ENCODE peak calls at places on chromosome 2, in seven cellular contexts. One of them, this sample, is unnamed.
A peak's percentile ranks its signal among the peaks of the same experiment; 100 is the strongest.

GRCh38 chr2:208062113-208062512 is 36.8 kb upstream of the PLEKHM3 start:
- DNase-seq in IMR-90: peak; percentile 54
- DNase-seq in H9: no peak
- DNase-seq in H1: no peak
- DNase-seq in trophoblast cell: peak; percentile 9
- DNase-seq in mesenchymal stem cell: peak; percentile 18
- DNase-seq in mesendoderm: peak; percentile 69
- DNase-seq in this sample: peak; percentile 44

GRCh38 chr2:161122772-161123530 is 37.3 kb upstream of the TANK start:
- DNase-seq in H9: no peak
- DNase-seq in H1: no peak
- DNase-seq in IMR-90: peak; percentile 93
- DNase-seq in trophoblast cell: peak; percentile 20
- DNase-seq in mesenchymal stem cell: peak; percentile 90
- DNase-seq in mesendoderm: peak; percentile 90
- DNase-seq in this sample: no peak

GRCh38 chr2:40357667-40358066 is 94.2 kb downstream of the SLC8A1 start:
- DNase-seq in mesendoderm: no peak
- DNase-seq in trophoblast cell: no peak
- DNase-seq in IMR-90: peak; percentile 70
- DNase-seq in mesenchymal stem cell: no peak
- DNase-seq in H9: no peak
- DNase-seq in H1: no peak
- DNase-seq in this sample: no peak

GRCh38 chr2:138652378-138652777 is 127.8 kb downstream of the NXPH2 start:
- DNase-seq in trophoblast cell: peak; percentile 13
- DNase-seq in H9: no peak
- DNase-seq in mesendoderm: no peak
- DNase-seq in mesenchymal stem cell: no peak
- DNase-seq in IMR-90: no peak
- DNase-seq in H1: no peak
- DNase-seq in this sample: no peak

GRCh38 chr2:137706786-137707613 is 257.3 kb upstream of the HNMT start:
- DNase-seq in mesendoderm: no peak
- DNase-seq in IMR-90: no peak
- DNase-seq in H1: no peak
- DNase-seq in trophoblast cell: no peak
- DNase-seq in mesenchymal stem cell: peak; percentile 16
- DNase-seq in H9: no peak
- DNase-seq in this sample: no peak

GRCh38 chr2:28544915-28545589 is 49.2 kb downstream of the PLB1 start:
- DNase-seq in H9: no peak
- DNase-seq in trophoblast cell: peak; percentile 40
- DNase-seq in H1: no peak
- DNase-seq in mesendoderm: peak; percentile 81
- DNase-seq in IMR-90: peak; percentile 15
- DNase-seq in mesenchymal stem cell: no peak
- DNase-seq in this sample: no peak

GRCh38 chr2:170812716-170813585 is 3.7 kb upstream of the GAD1 start:
- DNase-seq in mesenchymal stem cell: peak; percentile 80
- DNase-seq in H1: peak; percentile 54
- DNase-seq in H9: peak; percentile 44
- DNase-seq in IMR-90: peak; percentile 84
- DNase-seq in trophoblast cell: peak; percentile 43
- DNase-seq in mesendoderm: peak; percentile 95
- DNase-seq in this sample: peak; percentile 84

GRCh38 chr2:16034151-16034974 is 94.0 kb downstream of the MYCN start:
- DNase-seq in H9: peak; percentile 78
- DNase-seq in H1: peak; percentile 80
- DNase-seq in mesendoderm: peak; percentile 78
- DNase-seq in mesenchymal stem cell: no peak
- DNase-seq in trophoblast cell: no peak
- DNase-seq in IMR-90: no peak
- DNase-seq in this sample: no peak

GRCh38 chr2:170966648-170967396 is 37.8 kb downstream of the GORASP2 start:
- DNase-seq in IMR-90: no peak
- DNase-seq in mesendoderm: peak; percentile 58
- DNase-seq in H1: no peak
- DNase-seq in H9: peak; percentile 55
- DNase-seq in mesenchymal stem cell: peak; percentile 19
- DNase-seq in trophoblast cell: no peak
- DNase-seq in this sample: no peak

DNA sequence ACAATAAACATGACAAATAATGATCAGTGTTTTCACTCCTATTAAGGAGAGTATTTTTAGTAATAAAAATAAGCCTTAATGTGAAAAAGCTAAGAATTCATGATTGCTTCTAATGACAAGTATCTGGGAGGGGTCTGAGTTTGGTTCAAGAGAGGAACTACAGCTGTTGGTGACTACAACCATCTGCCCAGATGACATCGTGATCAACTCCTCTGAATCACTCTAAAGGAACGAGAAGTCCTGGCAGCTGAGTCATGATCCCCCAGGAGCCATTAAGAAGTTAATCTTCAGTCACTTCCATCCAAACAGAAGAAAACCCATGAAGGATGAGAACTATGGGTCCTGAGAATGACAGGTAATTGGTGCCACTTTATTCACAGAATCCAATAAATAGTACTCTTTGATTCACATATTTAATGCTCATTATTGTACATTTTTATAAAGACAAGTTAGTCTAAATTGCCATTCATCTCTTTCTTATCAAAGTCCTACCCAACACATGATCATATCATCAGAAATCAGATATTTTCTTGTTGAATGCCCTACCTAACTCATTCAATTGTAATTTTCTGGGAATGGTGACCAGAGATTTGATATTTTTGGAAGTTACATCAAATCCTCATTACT is 6.8 kb downstream of the TFPI start:
- DNase-seq in trophoblast cell: peak; percentile 89
- DNase-seq in IMR-90: peak; percentile 97
- DNase-seq in H1: no peak
- DNase-seq in H9: no peak
- DNase-seq in mesenchymal stem cell: peak; percentile 97
- DNase-seq in mesendoderm: peak; percentile 96
- DNase-seq in this sample: no peak
- H2BK5ac ChIP-seq in trophoblast cell: no peak overlapping the region
- H2BK5ac ChIP-seq in IMR-90: peak overlapping the region; percentile 91
- H2BK5ac ChIP-seq in H1: no peak overlapping the region
- H2BK5ac ChIP-seq in H9: no peak overlapping the region
- H2BK5ac ChIP-seq in mesenchymal stem cell: no peak overlapping the region
- H2BK5ac ChIP-seq in mesendoderm: no peak overlapping the region
- H2BK5ac ChIP-seq in this sample: no peak overlapping the region

GRCh38 chr2:164934790-164935466 is 20.4 kb downstream of the SLC38A11 start:
- DNase-seq in H9: no peak
- DNase-seq in H1: no peak
- DNase-seq in IMR-90: no peak
- DNase-seq in mesenchymal stem cell: no peak
- DNase-seq in mesendoderm: no peak
- DNase-seq in trophoblast cell: no peak
- DNase-seq in this sample: no peak

GRCh38 chr2:164928101-164928673 is 27.1 kb downstream of the SLC38A11 start:
- DNase-seq in H9: no peak
- DNase-seq in mesendoderm: no peak
- DNase-seq in IMR-90: no peak
- DNase-seq in trophoblast cell: no peak
- DNase-seq in mesenchymal stem cell: no peak
- DNase-seq in H1: no peak
- DNase-seq in this sample: no peak

GRCh38 chr2:164933751-164934189 is 21.6 kb downstream of the SLC38A11 start:
- DNase-seq in IMR-90: no peak
- DNase-seq in H9: no peak
- DNase-seq in mesenchymal stem cell: no peak
- DNase-seq in trophoblast cell: no peak
- DNase-seq in mesendoderm: no peak
- DNase-seq in H1: no peak
- DNase-seq in this sample: no peak

GRCh38 chr2:164935467-164935807 is 19.9 kb downstream of the SLC38A11 start:
- DNase-seq in mesendoderm: no peak
- DNase-seq in H1: no peak
- DNase-seq in H9: no peak
- DNase-seq in trophoblast cell: no peak
- DNase-seq in IMR-90: no peak
- DNase-seq in mesenchymal stem cell: no peak
- DNase-seq in this sample: no peak

GRCh38 chr2:164932377-164932776 is 22.9 kb downstream of the SLC38A11 start:
- DNase-seq in H1: no peak
- DNase-seq in mesenchymal stem cell: no peak
- DNase-seq in mesendoderm: no peak
- DNase-seq in IMR-90: no peak
- DNase-seq in trophoblast cell: no peak
- DNase-seq in H9: no peak
- DNase-seq in this sample: no peak
- H2BK5ac ChIP-seq in H1: no peak overlapping the region
- H2BK5ac ChIP-seq in mesenchymal stem cell: no peak overlapping the region
- H2BK5ac ChIP-seq in mesendoderm: no peak overlapping the region
- H2BK5ac ChIP-seq in IMR-90: no peak overlapping the region
- H2BK5ac ChIP-seq in trophoblast cell: no peak overlapping the region
- H2BK5ac ChIP-seq in H9: no peak overlapping the region
- H2BK5ac ChIP-seq in this sample: no peak overlapping the region

DNA sequence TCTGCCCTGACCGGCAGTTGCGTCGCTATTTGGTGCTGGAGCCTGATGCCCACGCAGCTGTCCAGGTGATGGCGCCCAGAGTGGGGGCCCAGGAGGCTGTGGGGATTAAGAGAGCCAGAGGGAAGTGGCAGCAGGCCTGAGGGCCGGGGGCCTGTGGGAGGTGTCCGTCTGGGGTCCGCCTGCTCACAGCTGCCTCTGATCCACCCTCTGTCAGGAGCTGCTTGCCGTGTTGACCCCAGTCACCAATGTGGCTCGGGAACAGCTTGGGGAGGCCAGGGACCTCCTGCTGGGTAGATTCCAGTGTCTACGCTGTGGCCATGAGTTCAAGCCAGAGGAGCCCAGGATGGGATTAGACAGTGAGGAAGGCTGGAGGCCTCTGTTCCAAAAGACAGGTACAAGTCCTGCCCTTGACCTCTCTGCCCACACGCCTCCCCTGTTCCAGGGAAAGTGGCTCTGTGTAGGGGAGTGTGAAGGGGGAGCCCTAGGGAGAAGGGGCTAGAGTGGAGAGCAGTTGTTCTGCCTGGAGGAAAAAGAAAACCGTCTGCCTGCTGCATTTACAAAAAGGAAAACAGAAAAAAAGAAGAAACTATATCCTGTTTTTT is 11.6 kb downstream of the STK11IP start:
- DNase-seq in H9: no peak
- DNase-seq in mesendoderm: no peak
- DNase-seq in trophoblast cell: no peak
- DNase-seq in IMR-90: no peak
- DNase-seq in H1: no peak
- DNase-seq in mesenchymal stem cell: no peak
- DNase-seq in this sample: no peak
- H2BK5ac ChIP-seq in H9: no peak overlapping the region
- H2BK5ac ChIP-seq in mesendoderm: no peak overlapping the region
- H2BK5ac ChIP-seq in trophoblast cell: no peak overlapping the region
- H2BK5ac ChIP-seq in IMR-90: no peak overlapping the region
- H2BK5ac ChIP-seq in H1: no peak overlapping the region
- H2BK5ac ChIP-seq in mesenchymal stem cell: no peak overlapping the region
- H2BK5ac ChIP-seq in this sample: peak overlapping the region; percentile 53

GRCh38 chr2:46010223-46010924 is 286.8 kb upstream of the EPAS1 start:
- DNase-seq in mesendoderm: no peak
- DNase-seq in trophoblast cell: no peak
- DNase-seq in H1: peak; percentile 8
- DNase-seq in IMR-90: peak; percentile 58
- DNase-seq in H9: no peak
- DNase-seq in mesenchymal stem cell: no peak
- DNase-seq in this sample: no peak

GRCh38 chr2:46010925-46011490 is 286.2 kb upstream of the EPAS1 start:
- DNase-seq in mesendoderm: peak; percentile 38
- DNase-seq in H1: peak; percentile 14
- DNase-seq in H9: no peak
- DNase-seq in IMR-90: peak; percentile 74
- DNase-seq in trophoblast cell: no peak
- DNase-seq in mesenchymal stem cell: peak; percentile 66
- DNase-seq in this sample: no peak

GRCh38 chr2:46009315-46009714 is 287.9 kb upstream of the EPAS1 start:
- DNase-seq in H1: no peak
- DNase-seq in mesenchymal stem cell: no peak
- DNase-seq in IMR-90: no peak
- DNase-seq in trophoblast cell: no peak
- DNase-seq in mesendoderm: no peak
- DNase-seq in H9: no peak
- DNase-seq in this sample: no peak

GRCh38 chr2:46008082-46008870 is 288.9 kb upstream of the EPAS1 start:
- DNase-seq in mesenchymal stem cell: no peak
- DNase-seq in IMR-90: peak; percentile 77
- DNase-seq in trophoblast cell: no peak
- DNase-seq in H9: no peak
- DNase-seq in H1: peak; percentile 20
- DNase-seq in mesendoderm: no peak
- DNase-seq in this sample: no peak

GRCh38 chr2:46009772-46010171 is 287.4 kb upstream of the EPAS1 start:
- DNase-seq in H1: no peak
- DNase-seq in mesendoderm: no peak
- DNase-seq in mesenchymal stem cell: no peak
- DNase-seq in H9: no peak
- DNase-seq in trophoblast cell: no peak
- DNase-seq in IMR-90: peak; percentile 92
- DNase-seq in this sample: no peak
- H2BK5ac ChIP-seq in H1: no peak overlapping the region
- H2BK5ac ChIP-seq in mesendoderm: no peak overlapping the region
- H2BK5ac ChIP-seq in mesenchymal stem cell: no peak overlapping the region
- H2BK5ac ChIP-seq in H9: no peak overlapping the region
- H2BK5ac ChIP-seq in trophoblast cell: no peak overlapping the region
- H2BK5ac ChIP-seq in IMR-90: peak overlapping the region; percentile 98
- H2BK5ac ChIP-seq in this sample: no peak overlapping the region

DNA sequence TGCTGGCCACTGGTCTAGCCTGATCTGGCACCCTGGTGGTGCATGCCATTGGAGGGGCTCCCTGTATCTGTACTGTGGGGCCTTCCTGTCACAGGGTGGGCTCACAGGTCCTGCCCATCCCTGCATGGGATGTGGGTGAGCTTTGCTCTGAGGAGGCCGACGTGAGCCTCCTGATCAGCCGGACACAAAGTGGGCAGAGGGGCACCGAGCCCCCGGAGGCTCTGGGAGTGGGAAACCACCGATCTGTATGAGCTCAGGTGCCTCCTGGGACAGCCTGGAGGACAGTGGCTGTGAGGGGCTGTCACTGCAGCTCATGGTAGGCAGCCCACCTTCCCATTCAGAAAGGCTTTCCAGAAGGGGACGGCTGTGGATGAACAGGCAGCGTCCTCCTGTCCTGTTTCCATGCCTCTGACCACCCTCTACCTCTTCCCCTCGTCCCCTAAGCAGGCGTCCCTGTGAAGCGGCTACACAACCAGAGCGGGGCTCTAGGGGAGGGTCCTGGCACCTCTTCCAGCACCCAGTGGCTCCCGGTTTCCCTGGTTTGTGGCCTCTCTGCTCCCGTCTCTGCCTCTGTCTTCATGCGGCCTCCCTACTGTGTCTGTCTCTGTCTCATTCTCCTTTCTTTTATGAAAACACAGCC is 112.5 kb upstream of the OTOS start:
- DNase-seq in trophoblast cell: no peak
- DNase-seq in mesendoderm: no peak
- DNase-seq in mesenchymal stem cell: no peak
- DNase-seq in H1: no peak
- DNase-seq in H9: no peak
- DNase-seq in IMR-90: no peak
- DNase-seq in this sample: no peak
- H2BK5ac ChIP-seq in trophoblast cell: peak overlapping the region; percentile 34
- H2BK5ac ChIP-seq in mesendoderm: no peak overlapping the region
- H2BK5ac ChIP-seq in mesenchymal stem cell: no peak overlapping the region
- H2BK5ac ChIP-seq in H1: no peak overlapping the region
- H2BK5ac ChIP-seq in H9: no peak overlapping the region
- H2BK5ac ChIP-seq in IMR-90: no peak overlapping the region
- H2BK5ac ChIP-seq in this sample: peak overlapping the region; percentile 55

GRCh38 chr2:14706201-14706600 is 73.7 kb downstream of the LRATD1 start:
- DNase-seq in trophoblast cell: no peak
- DNase-seq in IMR-90: no peak
- DNase-seq in H9: no peak
- DNase-seq in mesenchymal stem cell: no peak
- DNase-seq in mesendoderm: no peak
- DNase-seq in H1: no peak
- DNase-seq in this sample: no peak
- H2BK5ac ChIP-seq in trophoblast cell: no peak overlapping the region
- H2BK5ac ChIP-seq in IMR-90: no peak overlapping the region
- H2BK5ac ChIP-seq in H9: no peak overlapping the region
- H2BK5ac ChIP-seq in mesenchymal stem cell: no peak overlapping the region
- H2BK5ac ChIP-seq in mesendoderm: no peak overlapping the region
- H2BK5ac ChIP-seq in H1: no peak overlapping the region
- H2BK5ac ChIP-seq in this sample: no peak overlapping the region

This sample was measured in neuronal stem cell.